ENCODE peak calls at places on chromosomes 5 and 9, in six cellular contexts. I, V, Y, W, K and Z are unnamed samples.

GRCh38 chr5:53095931-53096525 is 13.5 kb downstream of the MOCS2 start:
- DNase-seq in V (no peak), K (peak; percentile 80), W (peak; percentile 39), I (peak; percentile 77), Y (peak; percentile 65), Z (no peak)

GRCh38 chr5:144511581-144512072 is 341.0 kb downstream of the KCTD16 start:
- DNase-seq in V (no peak), K (no peak), Y (no peak), W (no peak), I (no peak), Z (no peak)

GRCh38 chr5:147619281-147619680 is 109.4 kb upstream of the DPYSL3 start:
- DNase-seq in V (no peak), I (no peak), Y (no peak), K (no peak), W (no peak), Z (no peak)

GRCh38 chr9:115694014-115694413 is 459.6 kb upstream of the PAPPA start:
- DNase-seq in I (peak; percentile 95), Y (peak; percentile 98), K (peak; percentile 61), W (no peak), V (peak; percentile 91), Z (peak; percentile 98)

GRCh38 chr5:134595458-134595838 is 37.2 kb downstream of the SAR1B start:
- DNase-seq in I (no peak), Y (no peak), K (no peak), V (no peak), W (no peak), Z (no peak)

GRCh38 chr5:31854181-31854624 is 215.3 kb downstream of the PDZD2 start:
- DNase-seq in K (peak; percentile 81), W (peak; percentile 18), Y (peak; percentile 6), V (no peak), I (peak; percentile 34), Z (no peak)

GRCh38 chr5:169756071-169756765 is 119.1 kb downstream of the DOCK2 start:
- DNase-seq in I (no peak), K (no peak), Y (no peak), W (no peak), V (no peak), Z (no peak)

GRCh38 chr9:70480405-70480980 is 66.0 kb upstream of the KLF9 start:
- DNase-seq in Y (peak; percentile 54), K (peak; percentile 14), W (peak; percentile 88), V (no peak), I (peak; percentile 100), Z (no peak)

GRCh38 chr9:109821711-109822110 is 41.7 kb downstream of the PALM2AKAP2 start:
- DNase-seq in Y (peak; percentile 55), V (peak; percentile 37), W (no peak), I (no peak), K (no peak), Z (no peak)

GRCh38 chr9:136520053-136520540 is 25.8 kb downstream of the NOTCH1 start:
- DNase-seq in W (no peak), K (no peak), I (no peak), Y (no peak), V (no peak), Z (no peak)

GRCh38 chr5:94613583-94613982 is 4.8 kb downstream of the KIAA0825 start:
- DNase-seq in K (peak; percentile 16), I (peak; percentile 31), Y (no peak), V (no peak), W (no peak), Z (no peak)

GRCh38 chr9:112075009-112075378 is 100.1 kb downstream of the SUSD1 start:
- DNase-seq in I (no peak), W (no peak), V (no peak), Y (peak; percentile 71), K (no peak), Z (no peak)
- TF ChIP-seq CTCF in I (no peak), W (no peak), V (no peak), Y (no peak), K (no peak), Z (no peak)

DNA sequence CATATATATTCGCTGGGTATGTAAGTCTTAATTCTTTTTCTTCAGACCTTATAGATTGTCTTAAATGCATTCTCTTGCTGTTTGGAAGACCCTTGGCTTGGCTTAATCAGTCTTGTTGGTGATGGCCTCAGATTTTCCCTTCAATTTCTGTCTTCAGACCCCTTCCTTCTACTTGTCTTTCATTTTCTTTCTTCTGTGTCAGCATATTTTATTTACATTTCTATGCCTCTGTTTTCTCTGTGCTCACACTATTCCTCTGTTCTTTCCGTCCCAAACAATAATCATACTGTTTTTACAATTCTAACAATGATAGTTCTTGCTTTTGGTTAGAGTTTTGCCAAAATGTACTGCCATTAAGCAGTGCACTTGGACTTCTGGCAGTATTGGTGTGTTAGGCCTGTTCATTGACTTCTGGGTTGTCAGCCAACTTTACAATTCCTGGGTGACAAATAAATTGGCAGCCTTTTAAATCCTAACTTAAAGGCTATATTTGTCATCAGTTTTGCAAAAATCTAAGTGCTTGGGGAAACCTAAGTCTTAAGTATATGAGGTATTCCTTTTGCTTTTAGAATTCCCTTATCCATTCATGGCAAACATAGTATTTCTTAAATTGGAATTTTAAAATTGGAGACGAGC is 8.0 kb downstream of the SRFBP1 start:
- DNase-seq in K (peak; percentile 37), W (no peak), Y (peak; percentile 28), V (no peak), I (peak; percentile 40), Z (no peak)
- H3K4me3 ChIP-seq in K (peak overlapping the region; percentile 45), W (no peak overlapping the region), Y (no peak overlapping the region), V (no peak overlapping the region), I (peak overlapping the region; percentile 44), Z (no peak overlapping the region)

DNA sequence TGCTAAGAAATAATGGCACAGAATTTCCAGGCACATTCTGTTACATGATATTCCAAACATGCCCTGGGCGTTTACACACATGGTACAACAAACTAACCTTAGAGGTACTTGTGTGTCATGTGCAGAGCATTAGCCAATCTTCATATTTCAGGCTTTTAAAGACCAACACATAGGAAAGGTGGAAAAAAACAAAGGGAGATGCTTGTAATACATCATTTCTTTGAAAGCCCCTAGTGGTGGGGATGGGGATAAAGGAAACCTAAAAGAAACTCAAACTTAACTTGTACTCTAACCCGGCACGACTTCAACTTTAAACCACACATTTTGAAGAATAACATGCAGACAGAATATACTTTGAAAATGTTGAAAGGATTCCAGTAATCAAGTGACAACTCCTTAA is 133.6 kb downstream of the PTPRD start:
- DNase-seq in K (peak; percentile 17), W (no peak), I (no peak), Y (no peak), V (no peak), Z (no peak)
- TF ChIP-seq CTCF in K (peak; percentile 55), W (no peak), I (peak; percentile 17), Y (no peak), V (no peak), Z (no peak)

GRCh38 chr9:134896834-134897583 is 16.4 kb downstream of the FCN2 start:
- DNase-seq in Y (no peak), V (no peak), K (no peak), I (no peak), W (no peak), Z (no peak)

GRCh38 chr9:134897584-134898170 is 17.1 kb downstream of the FCN2 start:
- DNase-seq in V (no peak), K (no peak), Y (no peak), W (no peak), I (no peak), Z (no peak)

GRCh38 chr9:134895103-134895502 is 14.5 kb downstream of the FCN2 start:
- DNase-seq in I (peak; percentile 80), V (no peak), W (no peak), Y (no peak), K (no peak), Z (no peak)

GRCh38 chr9:134894136-134894860 is 13.7 kb downstream of the FCN2 start:
- DNase-seq in W (no peak), K (no peak), I (no peak), Y (no peak), V (no peak), Z (no peak)

GRCh38 chr9:134895849-134896833 is 15.5 kb downstream of the FCN2 start:
- DNase-seq in K (peak; percentile 61), V (peak; percentile 21), W (peak; percentile 94), I (peak; percentile 85), Y (peak; percentile 27), Z (peak; percentile 8)
- H3K4me3 ChIP-seq in K (no peak overlapping the region), V (no peak overlapping the region), W (no peak overlapping the region), I (no peak overlapping the region), Y (no peak overlapping the region), Z (no peak overlapping the region)

GRCh38 chr5:14505310-14506140 is 76.1 kb upstream of the OTULINL start:
- DNase-seq in Y (no peak), W (no peak), V (no peak), K (no peak), I (no peak), Z (no peak)
- TF ChIP-seq CTCF in Y (no peak), W (no peak), V (no peak), K (peak; percentile 51), I (no peak), Z (peak; percentile 9)

DNA sequence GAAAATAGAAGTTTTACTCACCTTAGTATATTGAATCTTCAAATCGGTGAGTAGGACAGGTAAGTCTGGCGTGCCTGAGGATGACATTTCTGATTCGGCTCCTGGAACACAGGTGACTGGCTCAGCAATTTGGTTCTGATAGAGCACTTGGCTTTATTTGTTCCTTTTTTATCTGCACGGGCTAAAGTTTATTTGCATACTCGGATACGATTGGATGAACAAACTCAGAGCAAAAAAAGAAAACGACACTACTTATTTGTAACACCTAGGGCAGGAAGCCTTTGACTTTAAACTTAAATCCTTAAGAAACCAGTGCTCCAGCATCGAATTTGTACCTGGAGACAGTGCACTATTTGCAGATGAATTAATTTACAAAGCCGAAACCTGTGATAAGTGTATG is at the start of gene ALDH1A1:
- DNase-seq in V (no peak), Y (no peak), K (no peak), I (peak; percentile 18), W (peak; percentile 17), Z (no peak)
- H3K4me3 ChIP-seq in V (no peak within 1 kb of the TSS), Y (no peak within 1 kb of the TSS), K (no peak within 1 kb of the TSS), I (peak within 1 kb of the TSS; percentile 12), W (peak within 1 kb of the TSS; percentile 40), Z (no peak within 1 kb of the TSS)

DNA sequence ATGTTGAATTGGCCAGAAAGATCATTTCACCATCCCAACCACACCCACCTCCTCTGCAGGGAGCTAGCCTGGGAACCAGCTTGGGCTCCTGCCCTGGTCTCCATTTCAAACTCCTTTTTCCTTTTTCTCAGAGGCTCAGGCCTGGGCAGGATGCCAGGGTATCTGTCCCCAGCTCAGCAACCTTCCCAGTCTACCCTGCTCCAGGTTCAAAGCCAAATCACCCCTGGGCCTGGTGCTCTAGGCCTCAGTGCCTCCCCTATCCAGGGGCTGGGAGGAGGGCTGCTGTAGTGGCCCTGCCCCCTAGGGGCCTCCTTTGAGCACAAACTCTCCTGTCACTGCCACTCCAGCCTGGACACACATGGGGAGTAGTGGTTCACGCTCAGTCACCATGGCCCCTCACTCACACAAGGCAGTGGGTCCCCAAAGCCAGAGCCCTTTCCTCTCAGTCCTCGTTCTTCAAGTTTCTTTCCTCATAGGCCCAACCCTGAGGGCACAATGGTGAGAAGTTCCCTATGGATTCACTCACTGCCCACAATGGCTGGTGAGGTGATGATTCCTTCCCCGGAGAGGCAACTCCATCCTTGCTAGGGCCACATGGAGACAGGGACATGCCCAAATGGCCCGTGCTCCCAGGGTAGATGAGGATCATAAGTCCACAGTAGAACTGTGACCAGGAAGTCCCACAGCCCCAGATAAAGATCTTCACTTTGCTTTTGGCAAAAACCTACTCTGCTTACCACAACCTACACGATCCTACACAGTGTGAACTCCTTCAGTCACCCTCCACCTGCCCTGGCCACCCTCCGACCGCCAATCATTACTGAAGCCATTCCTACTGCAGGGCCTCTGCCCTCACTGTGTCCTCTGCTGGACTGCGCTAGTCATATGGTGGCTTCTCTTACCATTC is 1.6 kb upstream of the ST6GALNAC4 start:
- DNase-seq in K (peak; percentile 15), Y (peak; percentile 55), V (no peak), W (no peak), I (peak; percentile 71), Z (no peak)
- TF ChIP-seq CTCF in K (peak; percentile 27), Y (peak; percentile 5), V (no peak), W (no peak), I (no peak), Z (peak; percentile 14)